ENCODE peak calls at places on chromosome 22, in four cellular contexts. One of them, this sample, is unnamed. For H3K4me1, the result is how much of the 10 kb centered on the place peaks cover.

GRCh38 chr22:26712158-26712557 is 54.8 kb downstream of the MIAT start:
- DNase-seq in esophagus squamous epithelium: no peak
- DNase-seq in OCI-LY7: no peak
- DNase-seq in thoracic aorta: no peak
- DNase-seq in this sample: no peak

GRCh38 chr22:33678523-33678922 is 241.8 kb downstream of the LARGE1 start:
- DNase-seq in thoracic aorta: no peak
- DNase-seq in esophagus squamous epithelium: no peak
- DNase-seq in OCI-LY7: no peak
- DNase-seq in this sample: no peak

GRCh38 chr22:27513021-27513420 is 288.5 kb downstream of the MN1 start:
- DNase-seq in OCI-LY7: no peak
- DNase-seq in thoracic aorta: no peak
- DNase-seq in esophagus squamous epithelium: no peak
- DNase-seq in this sample: no peak

GRCh38 chr22:36165161-36165560 is 4.6 kb upstream of the APOL3 start:
- DNase-seq in esophagus squamous epithelium: no peak
- DNase-seq in OCI-LY7: no peak
- DNase-seq in thoracic aorta: no peak
- DNase-seq in this sample: no peak

GRCh38 chr22:19874307-19875060 is 19.8 kb upstream of the GNB1L start:
- DNase-seq in thoracic aorta: no peak
- DNase-seq in OCI-LY7: no peak
- DNase-seq in esophagus squamous epithelium: no peak
- DNase-seq in this sample: no peak

GRCh38 chr22:24806663-24807001 is 621 bp downstream of the SGSM1 start:
- DNase-seq in esophagus squamous epithelium: no peak
- DNase-seq in thoracic aorta: no peak
- DNase-seq in OCI-LY7: no peak
- DNase-seq in this sample: no peak

GRCh38 chr22:30212363-30212995 is 34.1 kb downstream of the LIF start:
- DNase-seq in thoracic aorta: no peak
- DNase-seq in esophagus squamous epithelium: no peak
- DNase-seq in OCI-LY7: no peak
- DNase-seq in this sample: peak

GRCh38 chr22:23278883-23279675 is 98.8 kb downstream of the BCR start:
- DNase-seq in OCI-LY7: no peak
- DNase-seq in esophagus squamous epithelium: no peak
- DNase-seq in thoracic aorta: no peak
- DNase-seq in this sample: no peak

GRCh38 chr22:28955817-28956216 is 72.4 kb downstream of the ZNRF3 start:
- DNase-seq in OCI-LY7: peak
- DNase-seq in thoracic aorta: no peak
- DNase-seq in esophagus squamous epithelium: no peak
- DNase-seq in this sample: no peak

GRCh38 chr22:28419916-28420315 is 259.7 kb downstream of the TTC28 start:
- DNase-seq in esophagus squamous epithelium: no peak
- DNase-seq in OCI-LY7: no peak
- DNase-seq in thoracic aorta: no peak
- DNase-seq in this sample: no peak

GRCh38 chr22:44620129-44620840 is 81.7 kb upstream of the PRR5 start:
- DNase-seq in thoracic aorta: peak
- DNase-seq in esophagus squamous epithelium: no peak
- DNase-seq in OCI-LY7: peak
- DNase-seq in this sample: no peak
- H3K4me3 ChIP-seq in thoracic aorta: peak
- H3K4me3 ChIP-seq in esophagus squamous epithelium: no peak
- H3K4me3 ChIP-seq in OCI-LY7: no peak
- H3K4me3 ChIP-seq in this sample: no peak

GRCh38 chr22:40631925-40632324 is 4.6 kb downstream of the MRTFA start:
- DNase-seq in esophagus squamous epithelium: no peak
- DNase-seq in OCI-LY7: no peak
- DNase-seq in thoracic aorta: no peak
- DNase-seq in this sample: no peak
- H3K4me1 ChIP-seq in esophagus squamous epithelium: under half
- H3K4me1 ChIP-seq in OCI-LY7: under half
- H3K4me1 ChIP-seq in thoracic aorta: under half
- H3K4me1 ChIP-seq in this sample: under half

GRCh38 chr22:38239101-38239761 is 33.6 kb downstream of the TMEM184B start:
- DNase-seq in esophagus squamous epithelium: no peak
- DNase-seq in thoracic aorta: peak
- DNase-seq in OCI-LY7: no peak
- DNase-seq in this sample: no peak
- TF ChIP-seq CTCF in esophagus squamous epithelium: peak
- TF ChIP-seq CTCF in thoracic aorta: no peak
- TF ChIP-seq CTCF in OCI-LY7: no peak
- TF ChIP-seq CTCF in this sample: no peak

GRCh38 chr22:17154971-17155370 is 4.1 kb downstream of the HDHD5 start:
- DNase-seq in thoracic aorta: no peak
- DNase-seq in esophagus squamous epithelium: no peak
- DNase-seq in OCI-LY7: no peak
- DNase-seq in this sample: no peak
- H3K4me3 ChIP-seq in thoracic aorta: no peak
- H3K4me3 ChIP-seq in esophagus squamous epithelium: no peak
- H3K4me3 ChIP-seq in OCI-LY7: no peak
- H3K4me3 ChIP-seq in this sample: no peak

This sample was measured in Panc1.